ENCODE peak calls at places on chromosomes 7 and 10, in seven cellular contexts. Y, R, F, W, B, M and S are unnamed samples.

GRCh38 chr7:44184221-44184873 is 4.9 kb downstream of the GCK start:
- DNase-seq in Y (no peak), R (no peak), F (no peak), W (no peak), B (peak; percentile 71), M (no peak), S (peak; percentile 89)

GRCh38 chr10:129372168-129372567 is 94.9 kb upstream of the MGMT start:
- DNase-seq in Y (no peak), R (no peak), F (no peak), W (no peak), B (no peak), M (no peak), S (no peak)

GRCh38 chr7:71254751-71255150 is 122.8 kb downstream of the GALNT17 start:
- DNase-seq in Y (no peak), R (no peak), F (no peak), W (no peak), B (no peak), M (no peak), S (no peak)

GRCh38 chr7:116669769-116670168 is 2.2 kb upstream of the MET start:
- DNase-seq in Y (no peak), R (no peak), F (no peak), W (no peak), B (no peak), M (no peak), S (no peak)

GRCh38 chr7:115869225-115869624 is 161.3 kb downstream of the TFEC start:
- DNase-seq in Y (no peak), R (no peak), F (no peak), W (no peak), B (no peak), M (no peak), S (no peak)

GRCh38 chr10:110275140-110275729 is 29.5 kb downstream of the SMNDC1 start:
- DNase-seq in Y (no peak), R (no peak), F (no peak), W (no peak), B (no peak), M (no peak), S (no peak)

GRCh38 chr7:130982160-130982638 is 248.2 kb upstream of the KLF14 start:
- DNase-seq in Y (no peak), R (no peak), F (no peak), W (no peak), B (no peak), M (peak; percentile 30), S (no peak)

GRCh38 chr10:71078454-71079145 is 133.8 kb upstream of the UNC5B start:
- DNase-seq in Y (no peak), R (no peak), F (no peak), W (peak; percentile 6), B (no peak), M (no peak), S (no peak)

GRCh38 chr10:69862882-69863530 is 61.3 kb downstream of the COL13A1 start:
- DNase-seq in Y (no peak), R (no peak), F (no peak), W (no peak), B (no peak), M (no peak), S (no peak)

GRCh38 chr7:28674359-28674782 is 262.1 kb downstream of the CREB5 start:
- DNase-seq in Y (no peak), R (no peak), F (no peak), W (no peak), B (no peak), M (no peak), S (no peak)

GRCh38 chr10:50624866-50625491 is 1.2 kb upstream of the SGMS1 start:
- DNase-seq in Y (peak; percentile 80), R (peak; percentile 61), F (peak; percentile 86), W (peak; percentile 85), B (no peak), M (peak; percentile 83), S (no peak)

GRCh38 chr7:107666804-107667203 is 6.2 kb downstream of the SLC26A4 start:
- DNase-seq in Y (no peak), R (no peak), F (no peak), W (no peak), B (no peak), M (no peak), S (no peak)

GRCh38 chr10:121236621-121237020 is 361.6 kb downstream of the FGFR2 start:
- DNase-seq in Y (no peak), R (no peak), F (no peak), W (no peak), B (no peak), M (no peak), S (no peak)

GRCh38 chr10:70942725-70943124 is 54.4 kb upstream of the PCBD1 start:
- DNase-seq in Y (no peak), R (no peak), F (no peak), W (no peak), B (no peak), M (no peak), S (no peak)

DNA sequence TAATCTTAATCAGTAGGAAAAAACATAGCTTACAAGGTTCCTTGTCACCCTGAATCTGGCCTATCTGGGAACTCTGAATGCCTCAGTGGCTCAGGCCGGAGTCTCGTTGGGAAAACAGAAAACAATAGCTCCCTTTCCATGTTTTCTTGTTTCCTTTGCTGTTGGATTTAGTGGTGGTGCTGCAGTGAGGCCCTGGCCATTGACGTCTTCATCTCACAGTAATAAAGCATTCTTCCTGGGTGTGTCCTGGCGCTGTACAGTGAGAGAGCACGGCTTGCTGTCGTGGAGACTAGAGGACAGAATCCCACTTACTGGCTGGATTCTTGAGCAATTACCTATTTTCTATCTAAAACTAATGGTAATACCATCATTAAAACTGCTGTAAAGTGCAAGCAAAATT is 1.3 kb upstream of the SPOCK2 start:
- DNase-seq in Y (no peak), R (no peak), F (no peak), W (no peak), B (no peak), M (no peak), S (no peak)
- H3K27me3 ChIP-seq in Y (peaks cover 26% of the 10 kb centered on the region), R (peaks cover 29% of the 10 kb centered on the region), F (peaks cover 13% of the 10 kb centered on the region), W (peaks cover 23% of the 10 kb centered on the region), B (peaks cover 28% of the 10 kb centered on the region), M (peaks cover 59% of the 10 kb centered on the region), S (peaks cover 21% of the 10 kb centered on the region)

GRCh38 chr10:91690412-91690811 is 57.5 kb upstream of the PPP1R3C start:
- DNase-seq in Y (no peak), R (no peak), F (no peak), W (no peak), B (no peak), M (no peak), S (no peak)

GRCh38 chr10:91691981-91692380 is 59.1 kb upstream of the PPP1R3C start:
- DNase-seq in Y (no peak), R (no peak), F (no peak), W (no peak), B (no peak), M (no peak), S (no peak)

GRCh38 chr10:91691255-91691654 is 58.4 kb upstream of the PPP1R3C start:
- DNase-seq in Y (no peak), R (no peak), F (no peak), W (no peak), B (peak; percentile 41), M (no peak), S (no peak)

GRCh38 chr10:91698258-91698657 is 65.4 kb upstream of the PPP1R3C start:
- DNase-seq in Y (no peak), R (no peak), F (no peak), W (no peak), B (no peak), M (no peak), S (no peak)

GRCh38 chr10:91694170-91694794 is 61.4 kb upstream of the PPP1R3C start:
- DNase-seq in Y (no peak), R (no peak), F (no peak), W (peak; percentile 30), B (peak; percentile 26), M (peak; percentile 60), S (no peak)
- TF ChIP-seq CTCF in Y (peak; percentile 57), R (peak; percentile 57), F (peak; percentile 63), W (peak; percentile 24), B (peak; percentile 75), M (peak; percentile 75), S (peak; percentile 67)

GRCh38 chr10:29370092-29370611 is 81.3 kb downstream of the LYZL1 start:
- DNase-seq in Y (no peak), R (no peak), F (no peak), W (no peak), B (no peak), M (no peak), S (no peak)
- H3K4me3 ChIP-seq in Y (no peak overlapping the region), R (no peak overlapping the region), F (no peak overlapping the region), W (no peak overlapping the region), B (no peak overlapping the region), M (no peak overlapping the region), S (no peak overlapping the region)

DNA sequence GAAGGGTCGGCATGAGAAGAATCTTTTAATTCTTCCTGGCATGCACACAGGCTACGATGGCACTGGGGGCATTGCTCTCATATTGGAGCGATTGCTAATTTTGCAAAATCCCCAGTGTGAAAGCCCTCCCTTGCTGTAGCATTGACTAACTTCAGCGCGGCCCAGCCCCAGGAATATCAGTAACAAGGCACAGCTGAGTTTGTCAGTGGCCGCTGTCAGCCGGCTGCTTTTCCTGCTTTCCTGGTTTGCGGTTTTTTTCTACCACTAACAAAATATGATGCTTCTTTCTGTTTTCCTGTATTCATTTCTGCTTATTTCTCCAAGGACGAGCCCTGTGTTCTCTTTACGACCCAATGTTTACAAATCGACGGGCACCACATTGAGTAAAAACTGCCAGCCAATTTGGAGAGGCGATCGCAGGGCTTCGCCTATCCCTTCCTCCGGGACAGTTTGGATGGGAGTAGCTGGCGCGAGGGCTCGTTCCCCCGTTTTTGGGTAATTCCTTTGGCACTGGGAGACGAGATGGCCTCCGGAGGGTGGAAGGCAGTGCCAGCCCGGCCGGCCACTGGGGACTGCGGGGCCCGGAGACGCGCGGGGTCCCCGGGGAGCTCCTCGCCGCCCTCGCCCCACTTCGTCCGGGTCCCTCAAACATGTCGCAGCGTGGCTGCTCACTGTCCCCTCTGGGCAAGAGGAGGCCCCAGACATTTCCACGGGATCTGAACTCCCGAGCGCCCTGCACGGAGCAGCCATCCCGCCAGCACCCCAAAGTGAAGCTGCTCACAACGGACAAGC is 949 bp downstream of the ADARB2 start:
- DNase-seq in Y (no peak), R (no peak), F (no peak), W (no peak), B (no peak), M (peak; percentile 36), S (no peak)
- H3K27me3 ChIP-seq in Y (peaks cover 86% of the 10 kb centered on the region), R (peaks cover 100% of the 10 kb centered on the region), F (peaks cover 29% of the 10 kb centered on the region), W (peaks cover 30% of the 10 kb centered on the region), B (peaks cover 31% of the 10 kb centered on the region), M (peaks cover 58% of the 10 kb centered on the region), S (peaks cover 41% of the 10 kb centered on the region)

GRCh38 chr10:94225589-94225988 is 137.2 kb downstream of the NOC3L start:
- DNase-seq in Y (no peak), R (no peak), F (no peak), W (no peak), B (no peak), M (no peak), S (no peak)
- TF ChIP-seq CTCF in Y (peak; percentile 22), R (peak; percentile 32), F (peak; percentile 34), W (no peak), B (peak; percentile 43), M (peak; percentile 15), S (no peak)